ENCODE peak calls at places on chromosomes 7 and 10, in six cellular contexts. U is A549, S is NB4, B is GM12878, I is K562, T is HepG2. G is an unnamed sample.

GRCh38 chr10:79381804-79382221 is 34.5 kb downstream of the PPIF start:
- DNase-seq in U (peak; percentile 65), S (no peak), B (no peak), I (peak; percentile 37), T (peak; percentile 76), G (no peak)

GRCh38 chr10:66828957-66829356 is 96.9 kb upstream of the LRRTM3 start:
- DNase-seq in U (no peak), S (no peak), B (no peak), I (no peak), T (no peak), G (no peak)

GRCh38 chr7:137879357-137880158 is 32.8 kb upstream of the DGKI start:
- DNase-seq in U (no peak), S (peak; percentile 18), B (no peak), I (no peak), T (no peak), G (no peak)

GRCh38 chr10:121510201-121510771 is 88.0 kb downstream of the FGFR2 start:
- DNase-seq in U (no peak), S (no peak), B (no peak), I (no peak), T (no peak), G (no peak)

GRCh38 chr7:129898502-129899160 is 54.1 kb downstream of the UBE2H start:
- DNase-seq in U (no peak), S (no peak), B (no peak), I (no peak), T (no peak), G (no peak)

GRCh38 chr7:55570939-55571338 is 1.4 kb downstream of the VOPP1 start:
- DNase-seq in U (no peak), S (no peak), B (no peak), I (no peak), T (peak; percentile 16), G (peak; percentile 87)

GRCh38 chr10:59361659-59362183 is 628 bp downstream of the FAM13C start:
- DNase-seq in U (no peak), S (no peak), B (no peak), I (no peak), T (peak; percentile 4), G (no peak)

GRCh38 chr10:102422586-102423129 is 2.0 kb downstream of the FBXL15 start:
- DNase-seq in U (peak; percentile 87), S (peak; percentile 89), B (no peak), I (peak; percentile 75), T (peak; percentile 75), G (peak; percentile 73)

GRCh38 chr7:131110294-131111080 is 217.2 kb upstream of the MKLN1 start:
- DNase-seq in U (peak; percentile 73), S (peak; percentile 11), B (no peak), I (no peak), T (no peak), G (peak; percentile 48)

GRCh38 chr7:38463277-38464224 is 167.6 kb downstream of the AMPH start:
- DNase-seq in U (peak; percentile 7), S (peak; percentile 57), B (peak; percentile 61), I (no peak), T (no peak), G (no peak)

GRCh38 chr10:43124574-43125273 is 13.5 kb upstream of the CSGALNACT2 start:
- DNase-seq in U (no peak), S (no peak), B (no peak), I (no peak), T (no peak), G (no peak)

GRCh38 chr7:2405601-2406345 is 2.4 kb downstream of the CHST12 start:
- DNase-seq in U (no peak), S (peak; percentile 87), B (peak; percentile 89), I (peak; percentile 61), T (no peak), G (no peak)

GRCh38 chr7:32891046-32891799 is at the start of gene KBTBD2:
- DNase-seq in U (peak; percentile 91), S (peak; percentile 97), B (no peak), I (peak; percentile 70), T (peak; percentile 80), G (peak; percentile 93)

GRCh38 chr10:78170026-78170475 is 136.4 kb downstream of the RPS24 start:
- DNase-seq in U (peak; percentile 12), S (no peak), B (no peak), I (no peak), T (no peak), G (peak; percentile 33)

GRCh38 chr7:111953611-111954010 is 252.6 kb downstream of the DOCK4 start:
- DNase-seq in U (peak; percentile 62), S (peak; percentile 54), B (peak; percentile 8), I (no peak), T (peak; percentile 77), G (no peak)

GRCh38 chr10:119079572-119080520 is 771 bp downstream of the EIF3A start:
- DNase-seq in U (peak; percentile 76), S (peak; percentile 86), B (no peak), I (peak; percentile 83), T (peak; percentile 46), G (peak; percentile 79)

GRCh38 chr7:537911-538634 is 18.4 kb upstream of the PDGFA start:
- DNase-seq in U (peak; percentile 96), S (no peak), B (no peak), I (no peak), T (peak; percentile 81), G (peak; percentile 65)

GRCh38 chr10:3423411-3423810 is 250.8 kb upstream of the PITRM1 start:
- DNase-seq in U (no peak), S (no peak), B (no peak), I (no peak), T (no peak), G (no peak)

GRCh38 chr7:121202834-121203233 is 126.0 kb upstream of the WNT16 start:
- DNase-seq in U (no peak), S (no peak), B (no peak), I (no peak), T (no peak), G (no peak)

GRCh38 chr7:98630770-98631169 is 13.7 kb downstream of the NPTX2 start:
- DNase-seq in U (no peak), S (no peak), B (no peak), I (no peak), T (no peak), G (no peak)

GRCh38 chr7:138097064-138097741 is 20.9 kb downstream of the AKR1D1 start:
- DNase-seq in U (peak; percentile 31), S (peak; percentile 52), B (no peak), I (peak; percentile 50), T (peak; percentile 79), G (peak; percentile 6)

GRCh38 chr10:95214793-95215192 is 20.8 kb downstream of the ACSM6 start:
- DNase-seq in U (peak; percentile 81), S (no peak), B (no peak), I (no peak), T (no peak), G (no peak)

GRCh38 chr10:122567056-122567660 is 6.6 kb downstream of the DMBT1 start:
- DNase-seq in U (peak; percentile 31), S (peak; percentile 51), B (no peak), I (peak; percentile 43), T (no peak), G (peak; percentile 15)

GRCh38 chr7:43749383-43749940 is 9.0 kb upstream of the BLVRA start:
- DNase-seq in U (no peak), S (no peak), B (no peak), I (no peak), T (no peak), G (no peak)

GRCh38 chr7:4745971-4746919 is 29.2 kb upstream of the AP5Z1 start:
- DNase-seq in U (peak; percentile 67), S (peak; percentile 38), B (peak; percentile 48), I (no peak), T (peak; percentile 9), G (peak; percentile 86)

GRCh38 chr7:22255342-22255741 is 101.6 kb downstream of the RAPGEF5 start:
- DNase-seq in U (no peak), S (no peak), B (no peak), I (no peak), T (no peak), G (no peak)

GRCh38 chr10:3339531-3339950 is 167.0 kb upstream of the PITRM1 start:
- DNase-seq in U (no peak), S (peak; percentile 11), B (no peak), I (no peak), T (no peak), G (peak; percentile 32)

GRCh38 chr10:58335306-58336005 is 650 bp downstream of the UBE2D1 start:
- DNase-seq in U (peak; percentile 40), S (peak; percentile 46), B (no peak), I (peak; percentile 40), T (peak; percentile 28), G (peak; percentile 63)

GRCh38 chr7:44693641-44694313 is 54.9 kb upstream of the ZMIZ2 start:
- DNase-seq in U (no peak), S (no peak), B (no peak), I (no peak), T (no peak), G (no peak)

DNA sequence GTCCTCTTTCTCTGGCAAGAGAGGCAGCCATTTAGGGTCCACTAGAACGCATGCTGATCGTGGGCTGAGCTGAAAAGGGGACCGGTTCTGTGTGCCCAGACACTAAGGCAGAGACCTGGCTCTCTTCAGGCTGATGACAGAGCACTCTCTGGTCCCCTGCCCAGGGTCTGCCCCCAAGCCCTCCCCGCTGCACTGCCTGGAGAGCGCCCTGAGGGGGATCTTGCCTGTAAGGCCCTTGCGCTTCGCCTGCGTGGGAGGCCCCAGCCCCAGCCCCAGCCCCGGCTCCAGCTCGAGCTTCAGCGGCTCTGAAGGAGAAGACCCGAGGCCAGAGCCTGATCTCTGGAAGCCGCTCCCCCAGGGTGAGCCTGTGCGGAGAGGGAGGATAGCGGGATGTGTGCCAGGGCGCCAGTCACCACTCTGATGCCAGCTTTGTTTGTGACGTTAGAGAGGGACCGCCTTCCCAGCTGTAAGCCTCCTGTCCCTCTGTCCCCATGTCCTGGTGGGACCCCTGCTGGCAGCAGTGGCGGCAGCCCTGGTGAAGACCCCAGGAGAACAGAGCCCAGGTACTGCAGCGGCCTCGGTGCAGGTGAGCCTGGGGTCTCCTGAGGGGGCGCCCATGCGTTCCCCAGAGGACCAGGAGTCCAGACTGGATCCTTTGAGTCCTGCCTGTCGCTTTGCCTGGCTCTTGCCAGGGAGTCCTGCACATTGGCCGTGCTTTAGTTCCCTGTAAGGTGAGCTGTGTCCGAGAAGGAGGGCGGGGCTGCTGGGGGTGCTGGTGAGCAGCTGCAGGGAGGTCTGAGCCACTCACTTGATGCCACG is 43.2 kb downstream of the ZNF467 start:
- DNase-seq in U (no peak), S (no peak), B (no peak), I (no peak), T (no peak), G (no peak)
- TF ChIP-seq CTCF in U (no peak), S (no peak), B (no peak), I (peak; percentile 27), T (peak; percentile 17), G (no peak)

GRCh38 chr10:131977323-131978096 is 4.2 kb downstream of the BNIP3 start:
- DNase-seq in U (no peak), S (no peak), B (no peak), I (no peak), T (peak; percentile 36), G (no peak)
- TF ChIP-seq MYC in U (no peak), S (no peak), B (no peak), I (no peak), T (no peak), G (no peak)

DNA sequence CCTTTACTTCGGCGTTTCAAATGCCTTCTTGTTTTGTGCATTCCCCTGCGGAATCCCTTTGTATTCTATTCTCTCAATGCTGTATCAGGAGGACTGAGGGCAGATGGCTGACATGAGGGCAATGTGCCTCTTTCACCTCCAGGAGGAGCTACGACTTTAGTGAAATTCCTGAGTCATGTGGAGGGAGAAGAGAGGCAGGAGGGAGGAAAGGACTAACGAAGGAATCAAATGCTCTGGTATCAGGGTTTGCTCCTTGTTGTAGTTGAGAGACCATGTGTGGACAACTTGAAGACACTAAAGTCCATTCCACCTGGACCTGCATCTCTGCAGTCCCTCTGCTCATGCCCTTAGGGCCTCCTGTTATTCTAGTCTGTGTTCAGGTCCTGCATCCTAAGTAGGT is 40.2 kb upstream of the PRSS58 start:
- DNase-seq in U (peak; percentile 38), S (peak; percentile 43), B (no peak), I (peak; percentile 25), T (peak; percentile 9), G (no peak)
- TF ChIP-seq CTCF in U (peak; percentile 9), S (peak; percentile 49), B (no peak), I (peak; percentile 25), T (peak; percentile 34), G (no peak)

GRCh38 chr7:142894112-142894835 is 8.7 kb upstream of the TRPV6 start:
- DNase-seq in U (no peak), S (no peak), B (no peak), I (no peak), T (no peak), G (no peak)
- TF ChIP-seq MYC in U (no peak), S (no peak), B (no peak), I (no peak), T (no peak), G (no peak)